ENCODE peak calls at places on chromosome 4, in seven cellular contexts. One of them, this sample, is unnamed.

GRCh38 chr4:174157106-174157607 is 126.3 kb downstream of the FBXO8 start:
- DNase-seq in mucosa of descending colon: no peak
- DNase-seq in AG08396: no peak
- DNase-seq in ELR: no peak
- DNase-seq in activated naive CD4-positive, alpha-beta T cell treated with anti-CD3 and anti-CD28 coated beads for 36 hours: no peak
- DNase-seq in NCI-H526 treated with DMSO at 0.1 percent for 48 hours: no peak
- DNase-seq in stimulated activated CD4-positive, alpha-beta T cell treated with anti-CD3 and anti-CD28 coated beads, Interleukin-2, amount 100 ng/mL, for 24 hours: no peak
- DNase-seq in this sample: no peak

GRCh38 chr4:76546282-76547166 is 111.5 kb downstream of the SHROOM3 start:
- DNase-seq in mucosa of descending colon: no peak
- DNase-seq in AG08396: peak; percentile 45
- DNase-seq in ELR: peak; percentile 89
- DNase-seq in activated naive CD4-positive, alpha-beta T cell treated with anti-CD3 and anti-CD28 coated beads for 36 hours: no peak
- DNase-seq in NCI-H526 treated with DMSO at 0.1 percent for 48 hours: no peak
- DNase-seq in stimulated activated CD4-positive, alpha-beta T cell treated with anti-CD3 and anti-CD28 coated beads, Interleukin-2, amount 100 ng/mL, for 24 hours: no peak
- DNase-seq in this sample: no peak

GRCh38 chr4:68498413-68499007 is 51.2 kb downstream of the TMPRSS11E start:
- DNase-seq in mucosa of descending colon: no peak
- DNase-seq in AG08396: peak; percentile 22
- DNase-seq in ELR: peak; percentile 67
- DNase-seq in activated naive CD4-positive, alpha-beta T cell treated with anti-CD3 and anti-CD28 coated beads for 36 hours: peak; percentile 81
- DNase-seq in NCI-H526 treated with DMSO at 0.1 percent for 48 hours: peak; percentile 34
- DNase-seq in stimulated activated CD4-positive, alpha-beta T cell treated with anti-CD3 and anti-CD28 coated beads, Interleukin-2, amount 100 ng/mL, for 24 hours: peak; percentile 64
- DNase-seq in this sample: peak; percentile 78

GRCh38 chr4:56086073-56086521 is 137.4 kb downstream of the CEP135 start:
- DNase-seq in mucosa of descending colon: no peak
- DNase-seq in AG08396: no peak
- DNase-seq in ELR: no peak
- DNase-seq in activated naive CD4-positive, alpha-beta T cell treated with anti-CD3 and anti-CD28 coated beads for 36 hours: no peak
- DNase-seq in NCI-H526 treated with DMSO at 0.1 percent for 48 hours: no peak
- DNase-seq in stimulated activated CD4-positive, alpha-beta T cell treated with anti-CD3 and anti-CD28 coated beads, Interleukin-2, amount 100 ng/mL, for 24 hours: no peak
- DNase-seq in this sample: no peak

GRCh38 chr4:79049840-79050520 is 110.7 kb upstream of the PAQR3 start:
- DNase-seq in mucosa of descending colon: peak; percentile 53
- DNase-seq in AG08396: no peak
- DNase-seq in ELR: no peak
- DNase-seq in activated naive CD4-positive, alpha-beta T cell treated with anti-CD3 and anti-CD28 coated beads for 36 hours: no peak
- DNase-seq in NCI-H526 treated with DMSO at 0.1 percent for 48 hours: peak; percentile 22
- DNase-seq in stimulated activated CD4-positive, alpha-beta T cell treated with anti-CD3 and anti-CD28 coated beads, Interleukin-2, amount 100 ng/mL, for 24 hours: no peak
- DNase-seq in this sample: no peak

GRCh38 chr4:61200195-61200990 is at the start of gene ADGRL3:
- DNase-seq in mucosa of descending colon: no peak
- DNase-seq in AG08396: peak; percentile 20
- DNase-seq in ELR: peak; percentile 33
- DNase-seq in activated naive CD4-positive, alpha-beta T cell treated with anti-CD3 and anti-CD28 coated beads for 36 hours: no peak
- DNase-seq in NCI-H526 treated with DMSO at 0.1 percent for 48 hours: peak; percentile 30
- DNase-seq in stimulated activated CD4-positive, alpha-beta T cell treated with anti-CD3 and anti-CD28 coated beads, Interleukin-2, amount 100 ng/mL, for 24 hours: no peak
- DNase-seq in this sample: no peak

GRCh38 chr4:34723606-34724005 is 1520.7 kb downstream of the ARAP2 start:
- DNase-seq in mucosa of descending colon: no peak
- DNase-seq in AG08396: no peak
- DNase-seq in ELR: peak; percentile 4
- DNase-seq in activated naive CD4-positive, alpha-beta T cell treated with anti-CD3 and anti-CD28 coated beads for 36 hours: no peak
- DNase-seq in NCI-H526 treated with DMSO at 0.1 percent for 48 hours: no peak
- DNase-seq in stimulated activated CD4-positive, alpha-beta T cell treated with anti-CD3 and anti-CD28 coated beads, Interleukin-2, amount 100 ng/mL, for 24 hours: no peak
- DNase-seq in this sample: no peak

GRCh38 chr4:114595207-114595606 is 3.4 kb upstream of the UGT8 start:
- DNase-seq in mucosa of descending colon: no peak
- DNase-seq in AG08396: no peak
- DNase-seq in ELR: no peak
- DNase-seq in activated naive CD4-positive, alpha-beta T cell treated with anti-CD3 and anti-CD28 coated beads for 36 hours: no peak
- DNase-seq in NCI-H526 treated with DMSO at 0.1 percent for 48 hours: no peak
- DNase-seq in stimulated activated CD4-positive, alpha-beta T cell treated with anti-CD3 and anti-CD28 coated beads, Interleukin-2, amount 100 ng/mL, for 24 hours: no peak
- DNase-seq in this sample: no peak

GRCh38 chr4:170400346-170400745 is 310.6 kb upstream of the AADAT start:
- DNase-seq in mucosa of descending colon: no peak
- DNase-seq in AG08396: no peak
- DNase-seq in ELR: peak; percentile 25
- DNase-seq in activated naive CD4-positive, alpha-beta T cell treated with anti-CD3 and anti-CD28 coated beads for 36 hours: no peak
- DNase-seq in NCI-H526 treated with DMSO at 0.1 percent for 48 hours: no peak
- DNase-seq in stimulated activated CD4-positive, alpha-beta T cell treated with anti-CD3 and anti-CD28 coated beads, Interleukin-2, amount 100 ng/mL, for 24 hours: no peak
- DNase-seq in this sample: no peak

GRCh38 chr4:182337366-182337765 is 94.2 kb downstream of the TENM3 start:
- DNase-seq in mucosa of descending colon: no peak
- DNase-seq in AG08396: no peak
- DNase-seq in ELR: no peak
- DNase-seq in activated naive CD4-positive, alpha-beta T cell treated with anti-CD3 and anti-CD28 coated beads for 36 hours: no peak
- DNase-seq in NCI-H526 treated with DMSO at 0.1 percent for 48 hours: no peak
- DNase-seq in stimulated activated CD4-positive, alpha-beta T cell treated with anti-CD3 and anti-CD28 coated beads, Interleukin-2, amount 100 ng/mL, for 24 hours: no peak
- DNase-seq in this sample: no peak

GRCh38 chr4:113300384-113301011 is 251.0 kb downstream of the ANK2 start:
- DNase-seq in mucosa of descending colon: no peak
- DNase-seq in AG08396: peak; percentile 67
- DNase-seq in ELR: peak; percentile 46
- DNase-seq in activated naive CD4-positive, alpha-beta T cell treated with anti-CD3 and anti-CD28 coated beads for 36 hours: no peak
- DNase-seq in NCI-H526 treated with DMSO at 0.1 percent for 48 hours: no peak
- DNase-seq in stimulated activated CD4-positive, alpha-beta T cell treated with anti-CD3 and anti-CD28 coated beads, Interleukin-2, amount 100 ng/mL, for 24 hours: no peak
- DNase-seq in this sample: peak; percentile 4

GRCh38 chr4:153281476-153281875 is 63.0 kb upstream of the MND1 start:
- DNase-seq in mucosa of descending colon: no peak
- DNase-seq in AG08396: no peak
- DNase-seq in ELR: no peak
- DNase-seq in activated naive CD4-positive, alpha-beta T cell treated with anti-CD3 and anti-CD28 coated beads for 36 hours: no peak
- DNase-seq in NCI-H526 treated with DMSO at 0.1 percent for 48 hours: no peak
- DNase-seq in stimulated activated CD4-positive, alpha-beta T cell treated with anti-CD3 and anti-CD28 coated beads, Interleukin-2, amount 100 ng/mL, for 24 hours: no peak
- DNase-seq in this sample: no peak

GRCh38 chr4:135185256-135185655 is 983.7 kb upstream of the PABPC4L start:
- DNase-seq in mucosa of descending colon: no peak
- DNase-seq in AG08396: no peak
- DNase-seq in ELR: no peak
- DNase-seq in activated naive CD4-positive, alpha-beta T cell treated with anti-CD3 and anti-CD28 coated beads for 36 hours: no peak
- DNase-seq in NCI-H526 treated with DMSO at 0.1 percent for 48 hours: no peak
- DNase-seq in stimulated activated CD4-positive, alpha-beta T cell treated with anti-CD3 and anti-CD28 coated beads, Interleukin-2, amount 100 ng/mL, for 24 hours: no peak
- DNase-seq in this sample: no peak

GRCh38 chr4:7186081-7186480 is 6.3 kb upstream of the SORCS2 start:
- DNase-seq in mucosa of descending colon: peak; percentile 36
- DNase-seq in AG08396: no peak
- DNase-seq in ELR: no peak
- DNase-seq in activated naive CD4-positive, alpha-beta T cell treated with anti-CD3 and anti-CD28 coated beads for 36 hours: peak; percentile 38
- DNase-seq in NCI-H526 treated with DMSO at 0.1 percent for 48 hours: no peak
- DNase-seq in stimulated activated CD4-positive, alpha-beta T cell treated with anti-CD3 and anti-CD28 coated beads, Interleukin-2, amount 100 ng/mL, for 24 hours: no peak
- DNase-seq in this sample: peak; percentile 24

GRCh38 chr4:52641853-52642563 is 17.1 kb downstream of the USP46 start:
- DNase-seq in mucosa of descending colon: no peak
- DNase-seq in AG08396: no peak
- DNase-seq in ELR: peak; percentile 79
- DNase-seq in activated naive CD4-positive, alpha-beta T cell treated with anti-CD3 and anti-CD28 coated beads for 36 hours: peak; percentile 29
- DNase-seq in NCI-H526 treated with DMSO at 0.1 percent for 48 hours: no peak
- DNase-seq in stimulated activated CD4-positive, alpha-beta T cell treated with anti-CD3 and anti-CD28 coated beads, Interleukin-2, amount 100 ng/mL, for 24 hours: no peak
- DNase-seq in this sample: no peak

GRCh38 chr4:143375326-143376073 is 38.8 kb downstream of the GAB1 start:
- DNase-seq in mucosa of descending colon: no peak
- DNase-seq in AG08396: no peak
- DNase-seq in ELR: peak; percentile 36
- DNase-seq in activated naive CD4-positive, alpha-beta T cell treated with anti-CD3 and anti-CD28 coated beads for 36 hours: peak; percentile 37
- DNase-seq in NCI-H526 treated with DMSO at 0.1 percent for 48 hours: no peak
- DNase-seq in stimulated activated CD4-positive, alpha-beta T cell treated with anti-CD3 and anti-CD28 coated beads, Interleukin-2, amount 100 ng/mL, for 24 hours: no peak
- DNase-seq in this sample: peak; percentile 17

GRCh38 chr4:243407-243806 is 61.9 kb downstream of the ZNF732 start:
- DNase-seq in mucosa of descending colon: no peak
- DNase-seq in AG08396: no peak
- DNase-seq in ELR: no peak
- DNase-seq in activated naive CD4-positive, alpha-beta T cell treated with anti-CD3 and anti-CD28 coated beads for 36 hours: no peak
- DNase-seq in NCI-H526 treated with DMSO at 0.1 percent for 48 hours: no peak
- DNase-seq in stimulated activated CD4-positive, alpha-beta T cell treated with anti-CD3 and anti-CD28 coated beads, Interleukin-2, amount 100 ng/mL, for 24 hours: no peak
- DNase-seq in this sample: no peak

GRCh38 chr4:8770518-8771257 is 101.0 kb downstream of the HMX1 start:
- DNase-seq in mucosa of descending colon: peak; percentile 7
- DNase-seq in AG08396: no peak
- DNase-seq in ELR: no peak
- DNase-seq in activated naive CD4-positive, alpha-beta T cell treated with anti-CD3 and anti-CD28 coated beads for 36 hours: no peak
- DNase-seq in NCI-H526 treated with DMSO at 0.1 percent for 48 hours: no peak
- DNase-seq in stimulated activated CD4-positive, alpha-beta T cell treated with anti-CD3 and anti-CD28 coated beads, Interleukin-2, amount 100 ng/mL, for 24 hours: no peak
- DNase-seq in this sample: no peak

GRCh38 chr4:44421330-44421729 is 27.3 kb downstream of the KCTD8 start:
- DNase-seq in mucosa of descending colon: no peak
- DNase-seq in AG08396: no peak
- DNase-seq in ELR: no peak
- DNase-seq in activated naive CD4-positive, alpha-beta T cell treated with anti-CD3 and anti-CD28 coated beads for 36 hours: no peak
- DNase-seq in NCI-H526 treated with DMSO at 0.1 percent for 48 hours: no peak
- DNase-seq in stimulated activated CD4-positive, alpha-beta T cell treated with anti-CD3 and anti-CD28 coated beads, Interleukin-2, amount 100 ng/mL, for 24 hours: no peak
- DNase-seq in this sample: no peak

GRCh38 chr4:164977243-164978164 is at the start of gene TRIM61:
- DNase-seq in mucosa of descending colon: no peak
- DNase-seq in AG08396: peak; percentile 17
- DNase-seq in ELR: peak; percentile 10
- DNase-seq in activated naive CD4-positive, alpha-beta T cell treated with anti-CD3 and anti-CD28 coated beads for 36 hours: peak; percentile 73
- DNase-seq in NCI-H526 treated with DMSO at 0.1 percent for 48 hours: no peak
- DNase-seq in stimulated activated CD4-positive, alpha-beta T cell treated with anti-CD3 and anti-CD28 coated beads, Interleukin-2, amount 100 ng/mL, for 24 hours: peak; percentile 46
- DNase-seq in this sample: no peak

GRCh38 chr4:10582059-10582686 is 102.4 kb downstream of the CLNK start:
- DNase-seq in mucosa of descending colon: no peak
- DNase-seq in AG08396: peak; percentile 42
- DNase-seq in ELR: peak; percentile 65
- DNase-seq in activated naive CD4-positive, alpha-beta T cell treated with anti-CD3 and anti-CD28 coated beads for 36 hours: peak; percentile 37
- DNase-seq in NCI-H526 treated with DMSO at 0.1 percent for 48 hours: peak; percentile 21
- DNase-seq in stimulated activated CD4-positive, alpha-beta T cell treated with anti-CD3 and anti-CD28 coated beads, Interleukin-2, amount 100 ng/mL, for 24 hours: no peak
- DNase-seq in this sample: peak; percentile 12

GRCh38 chr4:53076335-53076958 is 214.3 kb downstream of the RASL11B start:
- DNase-seq in mucosa of descending colon: no peak
- DNase-seq in AG08396: no peak
- DNase-seq in ELR: no peak
- DNase-seq in activated naive CD4-positive, alpha-beta T cell treated with anti-CD3 and anti-CD28 coated beads for 36 hours: no peak
- DNase-seq in NCI-H526 treated with DMSO at 0.1 percent for 48 hours: no peak
- DNase-seq in stimulated activated CD4-positive, alpha-beta T cell treated with anti-CD3 and anti-CD28 coated beads, Interleukin-2, amount 100 ng/mL, for 24 hours: no peak
- DNase-seq in this sample: no peak

GRCh38 chr4:3353747-3354454 is 61.1 kb downstream of the RGS12 start:
- DNase-seq in mucosa of descending colon: no peak
- DNase-seq in AG08396: no peak
- DNase-seq in ELR: no peak
- DNase-seq in activated naive CD4-positive, alpha-beta T cell treated with anti-CD3 and anti-CD28 coated beads for 36 hours: no peak
- DNase-seq in NCI-H526 treated with DMSO at 0.1 percent for 48 hours: no peak
- DNase-seq in stimulated activated CD4-positive, alpha-beta T cell treated with anti-CD3 and anti-CD28 coated beads, Interleukin-2, amount 100 ng/mL, for 24 hours: no peak
- DNase-seq in this sample: no peak

GRCh38 chr4:165425629-165426028 is 46.8 kb downstream of the CPE start:
- DNase-seq in mucosa of descending colon: no peak
- DNase-seq in AG08396: no peak
- DNase-seq in ELR: no peak
- DNase-seq in activated naive CD4-positive, alpha-beta T cell treated with anti-CD3 and anti-CD28 coated beads for 36 hours: no peak
- DNase-seq in NCI-H526 treated with DMSO at 0.1 percent for 48 hours: no peak
- DNase-seq in stimulated activated CD4-positive, alpha-beta T cell treated with anti-CD3 and anti-CD28 coated beads, Interleukin-2, amount 100 ng/mL, for 24 hours: no peak
- DNase-seq in this sample: no peak

GRCh38 chr4:152937535-152938236 is 1.6 kb downstream of the FHDC1 start:
- DNase-seq in mucosa of descending colon: peak; percentile 66
- DNase-seq in AG08396: peak; percentile 55
- DNase-seq in ELR: peak; percentile 38
- DNase-seq in activated naive CD4-positive, alpha-beta T cell treated with anti-CD3 and anti-CD28 coated beads for 36 hours: no peak
- DNase-seq in NCI-H526 treated with DMSO at 0.1 percent for 48 hours: peak; percentile 9
- DNase-seq in stimulated activated CD4-positive, alpha-beta T cell treated with anti-CD3 and anti-CD28 coated beads, Interleukin-2, amount 100 ng/mL, for 24 hours: no peak
- DNase-seq in this sample: no peak

GRCh38 chr4:175806741-175807140 is 5.3 kb downstream of the GPM6A start:
- DNase-seq in mucosa of descending colon: no peak
- DNase-seq in AG08396: no peak
- DNase-seq in ELR: no peak
- DNase-seq in activated naive CD4-positive, alpha-beta T cell treated with anti-CD3 and anti-CD28 coated beads for 36 hours: no peak
- DNase-seq in NCI-H526 treated with DMSO at 0.1 percent for 48 hours: no peak
- DNase-seq in stimulated activated CD4-positive, alpha-beta T cell treated with anti-CD3 and anti-CD28 coated beads, Interleukin-2, amount 100 ng/mL, for 24 hours: no peak
- DNase-seq in this sample: no peak

GRCh38 chr4:186688150-186688943 is 35.3 kb downstream of the FAT1 start:
- DNase-seq in mucosa of descending colon: no peak
- DNase-seq in AG08396: no peak
- DNase-seq in ELR: no peak
- DNase-seq in activated naive CD4-positive, alpha-beta T cell treated with anti-CD3 and anti-CD28 coated beads for 36 hours: no peak
- DNase-seq in NCI-H526 treated with DMSO at 0.1 percent for 48 hours: no peak
- DNase-seq in stimulated activated CD4-positive, alpha-beta T cell treated with anti-CD3 and anti-CD28 coated beads, Interleukin-2, amount 100 ng/mL, for 24 hours: no peak
- DNase-seq in this sample: peak; percentile 53

GRCh38 chr4:177308125-177308524 is 1.5 kb upstream of the NEIL3 start:
- DNase-seq in mucosa of descending colon: no peak
- DNase-seq in AG08396: peak; percentile 39
- DNase-seq in ELR: peak; percentile 70
- DNase-seq in activated naive CD4-positive, alpha-beta T cell treated with anti-CD3 and anti-CD28 coated beads for 36 hours: no peak
- DNase-seq in NCI-H526 treated with DMSO at 0.1 percent for 48 hours: no peak
- DNase-seq in stimulated activated CD4-positive, alpha-beta T cell treated with anti-CD3 and anti-CD28 coated beads, Interleukin-2, amount 100 ng/mL, for 24 hours: no peak
- DNase-seq in this sample: peak; percentile 12

GRCh38 chr4:25843340-25844097 is 19.3 kb downstream of the SEL1L3 start:
- DNase-seq in mucosa of descending colon: peak; percentile 74
- DNase-seq in AG08396: no peak
- DNase-seq in ELR: no peak
- DNase-seq in activated naive CD4-positive, alpha-beta T cell treated with anti-CD3 and anti-CD28 coated beads for 36 hours: peak; percentile 50
- DNase-seq in NCI-H526 treated with DMSO at 0.1 percent for 48 hours: no peak
- DNase-seq in stimulated activated CD4-positive, alpha-beta T cell treated with anti-CD3 and anti-CD28 coated beads, Interleukin-2, amount 100 ng/mL, for 24 hours: no peak
- DNase-seq in this sample: no peak

GRCh38 chr4:177187371-177187770 is 122.3 kb upstream of the NEIL3 start:
- DNase-seq in mucosa of descending colon: no peak
- DNase-seq in AG08396: no peak
- DNase-seq in ELR: no peak
- DNase-seq in activated naive CD4-positive, alpha-beta T cell treated with anti-CD3 and anti-CD28 coated beads for 36 hours: no peak
- DNase-seq in NCI-H526 treated with DMSO at 0.1 percent for 48 hours: no peak
- DNase-seq in stimulated activated CD4-positive, alpha-beta T cell treated with anti-CD3 and anti-CD28 coated beads, Interleukin-2, amount 100 ng/mL, for 24 hours: no peak
- DNase-seq in this sample: no peak